ENCODE peak calls at places on chromosomes 2 and 18, in ten cellular contexts. Y is stomach, W is HepG2, Z is K562, L is suprapubic skin, O is HCT116, C is endothelial cell of umbilical vein, T is GM12878, G is HL-60, A is breast epithelium. N is an unnamed sample.
A peak's percentile ranks its signal among the peaks of the same experiment; 100 is the strongest.

GRCh38 chr2:43018179-43019024 is 208.0 kb downstream of the ZFP36L2 start:
- DNase-seq in Z (no peak), W (peak; percentile 90), Y (peak; percentile 72), O (no peak), L (peak; percentile 94), C (no peak), A (peak; percentile 67), T (no peak), G (peak; percentile 95), N (peak; percentile 39)

GRCh38 chr2:69946351-69947077 is 14.9 kb downstream of the ASPRV1 start:
- DNase-seq in L (no peak), A (no peak), Z (no peak), W (peak; percentile 82), O (peak; percentile 34), T (peak; percentile 30), G (peak; percentile 38), Y (peak; percentile 38), C (peak; percentile 41), N (no peak)

GRCh38 chr2:26692814-26693286 is 328 bp downstream of the KCNK3 start:
- DNase-seq in O (no peak), A (no peak), Z (no peak), C (peak; percentile 7), Y (no peak), W (no peak), L (no peak), T (no peak), G (no peak), N (no peak)

GRCh38 chr18:12679183-12679786 is 21.4 kb upstream of the SPIRE1 start:
- DNase-seq in L (no peak), Z (no peak), G (no peak), O (no peak), C (peak; percentile 82), A (no peak), W (no peak), Y (no peak), T (no peak), N (no peak)

GRCh38 chr2:222470802-222471468 is 46.6 kb downstream of the SGPP2 start:
- DNase-seq in L (no peak), Y (no peak), T (no peak), W (no peak), A (no peak), Z (no peak), O (no peak), C (no peak), G (no peak), N (no peak)

GRCh38 chr2:181682795-181683517 is 2.6 kb upstream of the NEUROD1 start:
- DNase-seq in Z (no peak), Y (no peak), C (no peak), L (no peak), W (no peak), T (no peak), A (no peak), G (no peak), O (no peak), N (no peak)

GRCh38 chr2:54772110-54772509 is 48.6 kb downstream of the EML6 start:
- DNase-seq in Y (no peak), W (no peak), L (no peak), G (no peak), A (no peak), Z (no peak), O (peak; percentile 59), C (peak; percentile 69), T (no peak), N (no peak)

GRCh38 chr2:239184968-239185903 is 215.6 kb downstream of the HDAC4 start:
- DNase-seq in O (no peak), W (no peak), T (no peak), C (no peak), G (no peak), A (peak; percentile 40), Y (peak; percentile 24), Z (no peak), L (peak; percentile 69), N (no peak)

GRCh38 chr2:141931797-141932196 is 199.0 kb downstream of the LRP1B start:
- DNase-seq in G (no peak), L (no peak), Y (no peak), Z (no peak), T (no peak), W (no peak), C (no peak), A (no peak), O (no peak), N (no peak)

GRCh38 chr2:113818382-113818951 is 62.0 kb upstream of the SLC35F5 start:
- DNase-seq in Y (peak; percentile 72), A (no peak), Z (peak; percentile 31), G (no peak), T (no peak), W (peak; percentile 77), O (peak; percentile 83), L (no peak), C (peak; percentile 81), N (peak; percentile 42)

GRCh38 chr2:24836206-24836605 is 43.0 kb downstream of the CENPO start:
- DNase-seq in G (no peak), T (no peak), A (no peak), Z (no peak), Y (no peak), C (no peak), L (no peak), W (no peak), O (no peak), N (no peak)

GRCh38 chr2:102355526-102356380 is at the start of gene IL18R1:
- DNase-seq in T (peak; percentile 42), O (peak; percentile 32), G (peak; percentile 31), C (peak; percentile 71), A (peak; percentile 64), Y (peak; percentile 85), Z (peak; percentile 60), L (peak; percentile 82), W (peak; percentile 53), N (peak; percentile 65)

GRCh38 chr2:112712465-112712864 is 8.4 kb upstream of the NT5DC4 start:
- DNase-seq in O (no peak), L (no peak), G (no peak), T (no peak), W (no peak), A (no peak), Y (no peak), C (no peak), Z (peak; percentile 38), N (no peak)

DNA sequence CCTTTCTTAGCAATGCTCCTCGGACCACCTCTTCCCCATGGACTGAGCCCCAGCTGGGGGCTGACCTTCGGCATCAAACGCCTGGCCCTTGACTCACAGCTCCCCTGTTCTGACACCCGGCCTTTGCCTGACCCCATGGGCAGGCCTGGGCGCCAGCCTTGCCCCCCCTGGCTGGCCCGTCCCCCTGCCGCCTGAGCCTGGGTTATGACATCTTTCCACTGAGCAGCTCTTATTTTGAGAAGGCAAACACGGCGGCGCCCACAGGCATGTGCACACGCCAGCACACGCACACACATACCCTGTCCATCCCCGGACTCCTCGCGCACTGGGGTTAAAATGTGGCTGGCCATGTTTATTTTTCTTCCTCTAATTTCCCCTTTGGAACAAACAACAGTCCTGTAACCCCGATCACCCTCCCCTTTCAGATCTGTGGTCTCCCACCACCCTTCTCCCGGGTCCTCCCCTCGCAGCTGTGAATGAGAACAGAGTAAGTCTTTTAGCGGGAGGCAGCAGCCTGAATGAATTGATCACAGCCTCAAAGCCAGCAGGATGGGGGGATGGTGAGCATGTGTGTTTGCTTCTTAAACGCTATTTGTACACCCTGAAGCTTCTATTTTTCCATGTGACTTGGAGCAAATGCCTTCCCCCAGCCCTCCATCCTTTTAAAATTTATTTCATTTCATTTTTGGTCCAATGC is 11.8 kb upstream of the ATOH8 start:
- DNase-seq in C (peak; percentile 87), L (peak; percentile 91), Y (peak; percentile 73), T (no peak), A (peak; percentile 79), W (peak; percentile 94), Z (no peak), G (no peak), O (no peak), N (peak; percentile 83)
- TF ChIP-seq POLR2AphosphoS5 in C (no peak), L (peak; percentile 74), Y (peak; percentile 74), T (no peak), A (peak; percentile 48), W (no peak), Z (no peak), G (no peak), O (no peak), N (peak; percentile 68)

GRCh38 chr2:10520154-10520553 is 72.0 kb upstream of the ODC1 start:
- DNase-seq in Z (no peak), C (no peak), O (no peak), L (no peak), W (no peak), G (no peak), Y (no peak), A (peak; percentile 27), T (no peak), N (no peak)
- H3K27ac ChIP-seq in Z (no peak overlapping the region), C (no peak overlapping the region), O (no peak overlapping the region), L (no peak overlapping the region), W (no peak overlapping the region), G (no peak overlapping the region), Y (no peak overlapping the region), A (no peak overlapping the region), T (no peak overlapping the region), N (no peak overlapping the region)

GRCh38 chr18:4455113-4455811 is at the start of gene DLGAP1:
- DNase-seq in A (peak; percentile 60), G (no peak), L (peak; percentile 73), C (no peak), Y (peak; percentile 32), T (no peak), O (no peak), Z (no peak), W (peak; percentile 1), N (peak; percentile 65)
- TF ChIP-seq POLR2AphosphoS5 in A (no peak), G (no peak), L (no peak), C (no peak), Y (no peak), T (peak; percentile 63), O (no peak), Z (no peak), W (no peak), N (peak; percentile 34)

GRCh38 chr18:10225300-10225699 is 229.1 kb upstream of the APCDD1 start:
- DNase-seq in O (no peak), G (no peak), Z (no peak), Y (no peak), A (no peak), C (no peak), T (no peak), W (no peak), L (no peak), N (no peak)

GRCh38 chr18:10228380-10228779 is 226.1 kb upstream of the APCDD1 start:
- DNase-seq in T (no peak), W (no peak), O (no peak), C (peak; percentile 12), Y (no peak), L (no peak), Z (no peak), G (no peak), A (no peak), N (no peak)

GRCh38 chr18:10231220-10231619 is 223.2 kb upstream of the APCDD1 start:
- DNase-seq in L (no peak), Y (no peak), G (peak; percentile 62), T (no peak), W (no peak), C (no peak), Z (no peak), O (no peak), A (no peak), N (no peak)

GRCh38 chr18:10230072-10230471 is 224.4 kb upstream of the APCDD1 start:
- DNase-seq in L (no peak), A (no peak), T (no peak), G (peak; percentile 45), C (peak; percentile 20), W (peak; percentile 23), Z (peak; percentile 22), O (peak; percentile 44), Y (no peak), N (no peak)

DNA sequence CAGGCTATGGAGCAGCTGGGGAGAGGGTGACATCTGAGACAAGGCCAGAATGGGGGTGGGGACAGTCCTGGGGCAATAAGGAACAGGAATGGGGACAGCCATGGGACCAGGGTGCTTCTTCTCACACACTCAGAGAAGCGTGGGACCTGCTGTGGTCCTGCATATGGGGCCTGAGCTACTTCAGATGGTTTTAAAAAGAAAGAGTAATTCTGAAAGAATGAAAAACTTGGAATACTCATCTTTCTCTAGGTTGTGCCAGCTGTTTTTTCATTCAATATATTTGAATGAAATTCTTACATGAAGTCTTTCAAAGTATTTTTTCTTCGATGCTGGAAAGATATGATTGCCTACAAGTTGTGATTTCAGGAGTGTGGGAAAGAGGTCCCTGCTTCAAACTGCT is 227.5 kb upstream of the APCDD1 start:
- DNase-seq in A (no peak), O (no peak), L (no peak), T (no peak), C (no peak), Z (no peak), Y (no peak), W (no peak), G (no peak), N (no peak)
- H3K27ac ChIP-seq in A (no peak overlapping the region), O (no peak overlapping the region), L (no peak overlapping the region), T (no peak overlapping the region), C (no peak overlapping the region), Z (no peak overlapping the region), Y (no peak overlapping the region), W (no peak overlapping the region), G (no peak overlapping the region), N (no peak overlapping the region)

N was measured in prostate gland.